ENCODE peak calls at places on chromosome 1, in eight cellular contexts. One of them, this sample, is unnamed.

GRCh38 chr1:150165622-150166612 is 16.2 kb downstream of the PLEKHO1 start:
- DNase-seq in GM20000: peak; percentile 61
- DNase-seq in T-helper 2 cell: peak; percentile 47
- DNase-seq in amygdala: no peak
- DNase-seq in GM04504: no peak
- DNase-seq in nephron progenitor cell: peak; percentile 71
- DNase-seq in ureter: no peak
- DNase-seq in GM12864: no peak
- DNase-seq in this sample: no peak

GRCh38 chr1:106173101-106173500 is 883.4 kb upstream of the PRMT6 start:
- DNase-seq in ureter: no peak
- DNase-seq in GM12864: no peak
- DNase-seq in amygdala: no peak
- DNase-seq in T-helper 2 cell: no peak
- DNase-seq in GM20000: no peak
- DNase-seq in GM04504: no peak
- DNase-seq in nephron progenitor cell: no peak
- DNase-seq in this sample: no peak

GRCh38 chr1:204672482-204673216 is 12.9 kb downstream of the LRRN2 start:
- DNase-seq in amygdala: no peak
- DNase-seq in ureter: no peak
- DNase-seq in GM12864: no peak
- DNase-seq in nephron progenitor cell: no peak
- DNase-seq in GM20000: no peak
- DNase-seq in GM04504: no peak
- DNase-seq in T-helper 2 cell: no peak
- DNase-seq in this sample: no peak

GRCh38 chr1:206556047-206556747 is 48.9 kb downstream of the RASSF5 start:
- DNase-seq in GM12864: no peak
- DNase-seq in nephron progenitor cell: no peak
- DNase-seq in ureter: no peak
- DNase-seq in T-helper 2 cell: peak; percentile 86
- DNase-seq in GM04504: no peak
- DNase-seq in amygdala: no peak
- DNase-seq in GM20000: peak; percentile 68
- DNase-seq in this sample: no peak

GRCh38 chr1:219385786-219386427 is 212.2 kb downstream of the LYPLAL1 start:
- DNase-seq in GM20000: peak; percentile 59
- DNase-seq in T-helper 2 cell: peak; percentile 34
- DNase-seq in GM12864: peak; percentile 16
- DNase-seq in nephron progenitor cell: peak; percentile 27
- DNase-seq in ureter: peak; percentile 55
- DNase-seq in amygdala: no peak
- DNase-seq in GM04504: peak; percentile 23
- DNase-seq in this sample: no peak

GRCh38 chr1:228420968-228421826 is 4.5 kb upstream of the TRIM17 start:
- DNase-seq in GM04504: no peak
- DNase-seq in T-helper 2 cell: peak; percentile 65
- DNase-seq in GM20000: no peak
- DNase-seq in GM12864: no peak
- DNase-seq in nephron progenitor cell: no peak
- DNase-seq in ureter: no peak
- DNase-seq in amygdala: no peak
- DNase-seq in this sample: no peak

GRCh38 chr1:23902611-23903278 is 10.4 kb downstream of the CNR2 start:
- DNase-seq in amygdala: no peak
- DNase-seq in GM20000: peak; percentile 38
- DNase-seq in GM04504: no peak
- DNase-seq in nephron progenitor cell: peak; percentile 66
- DNase-seq in ureter: no peak
- DNase-seq in GM12864: no peak
- DNase-seq in T-helper 2 cell: no peak
- DNase-seq in this sample: no peak

GRCh38 chr1:210758761-210759160 is 375.2 kb downstream of the KCNH1 start:
- DNase-seq in amygdala: no peak
- DNase-seq in ureter: no peak
- DNase-seq in GM20000: no peak
- DNase-seq in T-helper 2 cell: no peak
- DNase-seq in nephron progenitor cell: no peak
- DNase-seq in GM04504: no peak
- DNase-seq in GM12864: no peak
- DNase-seq in this sample: no peak

GRCh38 chr1:17998889-17999288 is 108.7 kb upstream of the IGSF21 start:
- DNase-seq in GM04504: no peak
- DNase-seq in ureter: no peak
- DNase-seq in amygdala: no peak
- DNase-seq in nephron progenitor cell: no peak
- DNase-seq in T-helper 2 cell: no peak
- DNase-seq in GM12864: no peak
- DNase-seq in GM20000: no peak
- DNase-seq in this sample: no peak

GRCh38 chr1:229205854-229206253 is 65.1 kb upstream of the RAB4A start:
- DNase-seq in ureter: no peak
- DNase-seq in nephron progenitor cell: no peak
- DNase-seq in GM04504: no peak
- DNase-seq in GM12864: no peak
- DNase-seq in amygdala: no peak
- DNase-seq in GM20000: no peak
- DNase-seq in T-helper 2 cell: no peak
- DNase-seq in this sample: no peak

GRCh38 chr1:184890539-184890973 is 83.8 kb downstream of the NIBAN1 start:
- DNase-seq in GM20000: no peak
- DNase-seq in GM04504: no peak
- DNase-seq in GM12864: no peak
- DNase-seq in amygdala: no peak
- DNase-seq in nephron progenitor cell: no peak
- DNase-seq in T-helper 2 cell: peak; percentile 95
- DNase-seq in ureter: no peak
- DNase-seq in this sample: no peak

GRCh38 chr1:8554956-8555534 is 237.1 kb downstream of the SLC45A1 start:
- DNase-seq in ureter: no peak
- DNase-seq in GM12864: no peak
- DNase-seq in T-helper 2 cell: peak; percentile 38
- DNase-seq in nephron progenitor cell: no peak
- DNase-seq in GM04504: no peak
- DNase-seq in GM20000: no peak
- DNase-seq in amygdala: no peak
- DNase-seq in this sample: no peak

GRCh38 chr1:214520544-214521165 is 30.7 kb downstream of the PTPN14 start:
- DNase-seq in nephron progenitor cell: no peak
- DNase-seq in GM12864: no peak
- DNase-seq in T-helper 2 cell: no peak
- DNase-seq in GM20000: no peak
- DNase-seq in ureter: no peak
- DNase-seq in GM04504: no peak
- DNase-seq in amygdala: no peak
- DNase-seq in this sample: no peak